ENCODE peak calls at places on chromosomes 16 and 17, in nine cellular contexts. One of them, this sample, is unnamed.

GRCh38 chr17:18224428-18225120 is 861 bp upstream of the LLGL1 start:
- DNase-seq in A549: no peak
- DNase-seq in SK-N-SH: peak; percentile 41
- DNase-seq in NB4: no peak
- DNase-seq in HCT116: no peak
- DNase-seq in WTC11: peak; percentile 82
- DNase-seq in GM12878: no peak
- DNase-seq in endothelial cell of umbilical vein: no peak
- DNase-seq in H1: peak; percentile 85
- DNase-seq in this sample: peak; percentile 46

GRCh38 chr17:18151290-18151689 is 32.3 kb upstream of the ALKBH5 start:
- DNase-seq in A549: no peak
- DNase-seq in SK-N-SH: no peak
- DNase-seq in NB4: no peak
- DNase-seq in HCT116: no peak
- DNase-seq in WTC11: no peak
- DNase-seq in GM12878: no peak
- DNase-seq in endothelial cell of umbilical vein: no peak
- DNase-seq in H1: no peak
- DNase-seq in this sample: no peak

GRCh38 chr16:2090819-2091721 is 43.3 kb downstream of the TSC2 start:
- DNase-seq in A549: peak; percentile 66
- DNase-seq in SK-N-SH: peak; percentile 75
- DNase-seq in NB4: no peak
- DNase-seq in HCT116: peak; percentile 66
- DNase-seq in WTC11: peak; percentile 95
- DNase-seq in GM12878: no peak
- DNase-seq in endothelial cell of umbilical vein: peak; percentile 77
- DNase-seq in H1: peak; percentile 97
- DNase-seq in this sample: no peak

GRCh38 chr17:1710807-1711553 is 803 bp upstream of the TLCD2 start:
- DNase-seq in A549: peak; percentile 45
- DNase-seq in SK-N-SH: no peak
- DNase-seq in NB4: no peak
- DNase-seq in HCT116: no peak
- DNase-seq in WTC11: peak; percentile 45
- DNase-seq in GM12878: no peak
- DNase-seq in endothelial cell of umbilical vein: peak; percentile 21
- DNase-seq in H1: peak; percentile 61
- DNase-seq in this sample: no peak

GRCh38 chr17:60139438-60140285 is 10.1 kb upstream of the CA4 start:
- DNase-seq in A549: peak; percentile 68
- DNase-seq in SK-N-SH: no peak
- DNase-seq in NB4: peak; percentile 64
- DNase-seq in HCT116: peak; percentile 12
- DNase-seq in WTC11: peak; percentile 84
- DNase-seq in GM12878: no peak
- DNase-seq in endothelial cell of umbilical vein: peak; percentile 54
- DNase-seq in H1: peak; percentile 92
- DNase-seq in this sample: peak; percentile 47

GRCh38 chr17:42285346-42286050 is 2.8 kb upstream of the STAT5A start:
- DNase-seq in A549: no peak
- DNase-seq in SK-N-SH: no peak
- DNase-seq in NB4: no peak
- DNase-seq in HCT116: no peak
- DNase-seq in WTC11: no peak
- DNase-seq in GM12878: no peak
- DNase-seq in endothelial cell of umbilical vein: no peak
- DNase-seq in H1: no peak
- DNase-seq in this sample: no peak

GRCh38 chr16:65070831-65071230 is 51.0 kb downstream of the CDH11 start:
- DNase-seq in A549: peak; percentile 87
- DNase-seq in SK-N-SH: peak; percentile 15
- DNase-seq in NB4: peak; percentile 27
- DNase-seq in HCT116: no peak
- DNase-seq in WTC11: no peak
- DNase-seq in GM12878: no peak
- DNase-seq in endothelial cell of umbilical vein: peak; percentile 82
- DNase-seq in H1: no peak
- DNase-seq in this sample: peak; percentile 70

GRCh38 chr17:59853168-59853918 is 39.4 kb downstream of the TUBD1 start:
- DNase-seq in A549: peak; percentile 100
- DNase-seq in SK-N-SH: peak; percentile 44
- DNase-seq in NB4: peak; percentile 40
- DNase-seq in HCT116: no peak
- DNase-seq in WTC11: peak; percentile 56
- DNase-seq in GM12878: no peak
- DNase-seq in endothelial cell of umbilical vein: peak; percentile 85
- DNase-seq in H1: no peak
- DNase-seq in this sample: peak; percentile 99

GRCh38 chr16:54689072-54689471 is 241.6 kb upstream of the IRX5 start:
- DNase-seq in A549: no peak
- DNase-seq in SK-N-SH: no peak
- DNase-seq in NB4: no peak
- DNase-seq in HCT116: no peak
- DNase-seq in WTC11: no peak
- DNase-seq in GM12878: no peak
- DNase-seq in endothelial cell of umbilical vein: no peak
- DNase-seq in H1: no peak
- DNase-seq in this sample: no peak

GRCh38 chr16:87560428-87561199 is 41.7 kb upstream of the JPH3 start:
- DNase-seq in A549: peak; percentile 83
- DNase-seq in SK-N-SH: peak; percentile 85
- DNase-seq in NB4: peak; percentile 59
- DNase-seq in HCT116: peak; percentile 93
- DNase-seq in WTC11: peak; percentile 93
- DNase-seq in GM12878: no peak
- DNase-seq in endothelial cell of umbilical vein: no peak
- DNase-seq in H1: peak; percentile 91
- DNase-seq in this sample: no peak

GRCh38 chr16:48611329-48612137 is 1.6 kb upstream of the N4BP1 start:
- DNase-seq in A549: peak; percentile 26
- DNase-seq in SK-N-SH: no peak
- DNase-seq in NB4: peak; percentile 53
- DNase-seq in HCT116: no peak
- DNase-seq in WTC11: peak; percentile 21
- DNase-seq in GM12878: peak; percentile 58
- DNase-seq in endothelial cell of umbilical vein: no peak
- DNase-seq in H1: no peak
- DNase-seq in this sample: peak; percentile 79

DNA sequence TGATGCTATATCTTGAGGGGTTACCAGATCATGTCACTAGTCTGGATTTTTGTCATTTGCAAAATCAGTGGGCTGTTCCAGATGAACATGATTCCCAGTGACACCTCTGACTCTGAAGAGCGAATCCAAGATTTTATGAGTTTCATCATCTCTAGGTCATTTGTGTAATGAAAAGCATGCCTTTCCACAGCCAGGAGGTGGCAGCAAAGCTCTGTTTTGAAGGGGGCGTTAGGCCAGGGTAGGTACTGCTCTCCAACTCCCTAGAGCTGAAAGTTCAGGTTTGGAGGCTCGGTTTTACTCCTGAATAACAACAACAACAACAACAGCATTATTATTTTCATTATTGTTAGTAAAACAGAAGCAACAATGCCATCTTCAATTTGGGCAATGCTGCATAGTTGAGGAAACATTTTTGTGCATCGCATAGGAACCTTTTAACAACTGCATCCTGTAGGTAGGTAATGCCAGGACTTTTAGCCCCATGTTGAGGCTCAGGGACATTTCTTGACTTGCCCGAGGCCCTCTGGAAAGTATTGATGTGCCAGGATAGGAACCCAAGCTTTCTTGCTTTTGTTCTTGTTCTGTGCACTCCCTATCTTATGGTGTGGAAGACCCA is 77.0 kb downstream of the MYH13 start:
- DNase-seq in A549: peak; percentile 70
- DNase-seq in SK-N-SH: peak; percentile 49
- DNase-seq in NB4: peak; percentile 77
- DNase-seq in HCT116: peak; percentile 65
- DNase-seq in WTC11: peak; percentile 80
- DNase-seq in GM12878: peak; percentile 21
- DNase-seq in endothelial cell of umbilical vein: no peak
- DNase-seq in H1: peak; percentile 81
- DNase-seq in this sample: peak; percentile 52
- TF ChIP-seq MAX in A549: no peak
- TF ChIP-seq MAX in SK-N-SH: no peak
- TF ChIP-seq MAX in NB4: peak; percentile 44
- TF ChIP-seq MAX in HCT116: no peak
- TF ChIP-seq MAX in WTC11: no peak
- TF ChIP-seq MAX in GM12878: no peak
- TF ChIP-seq MAX in endothelial cell of umbilical vein: no peak
- TF ChIP-seq MAX in H1: no peak
- TF ChIP-seq MAX in this sample: no peak

GRCh38 chr17:82433560-82434215 is 15.3 kb upstream of the OGFOD3 start:
- DNase-seq in A549: no peak
- DNase-seq in SK-N-SH: no peak
- DNase-seq in NB4: no peak
- DNase-seq in HCT116: no peak
- DNase-seq in WTC11: no peak
- DNase-seq in GM12878: no peak
- DNase-seq in endothelial cell of umbilical vein: no peak
- DNase-seq in H1: no peak
- DNase-seq in this sample: no peak

GRCh38 chr17:82435601-82436583 is 14.7 kb downstream of the CYBC1 start:
- DNase-seq in A549: no peak
- DNase-seq in SK-N-SH: no peak
- DNase-seq in NB4: no peak
- DNase-seq in HCT116: no peak
- DNase-seq in WTC11: no peak
- DNase-seq in GM12878: no peak
- DNase-seq in endothelial cell of umbilical vein: no peak
- DNase-seq in H1: no peak
- DNase-seq in this sample: no peak

GRCh38 chr17:82432017-82432416 is 13.6 kb upstream of the OGFOD3 start:
- DNase-seq in A549: no peak
- DNase-seq in SK-N-SH: no peak
- DNase-seq in NB4: no peak
- DNase-seq in HCT116: no peak
- DNase-seq in WTC11: no peak
- DNase-seq in GM12878: no peak
- DNase-seq in endothelial cell of umbilical vein: no peak
- DNase-seq in H1: no peak
- DNase-seq in this sample: no peak

GRCh38 chr17:82435103-82435502 is 15.4 kb downstream of the CYBC1 start:
- DNase-seq in A549: no peak
- DNase-seq in SK-N-SH: no peak
- DNase-seq in NB4: no peak
- DNase-seq in HCT116: no peak
- DNase-seq in WTC11: no peak
- DNase-seq in GM12878: no peak
- DNase-seq in endothelial cell of umbilical vein: no peak
- DNase-seq in H1: no peak
- DNase-seq in this sample: no peak

DNA sequence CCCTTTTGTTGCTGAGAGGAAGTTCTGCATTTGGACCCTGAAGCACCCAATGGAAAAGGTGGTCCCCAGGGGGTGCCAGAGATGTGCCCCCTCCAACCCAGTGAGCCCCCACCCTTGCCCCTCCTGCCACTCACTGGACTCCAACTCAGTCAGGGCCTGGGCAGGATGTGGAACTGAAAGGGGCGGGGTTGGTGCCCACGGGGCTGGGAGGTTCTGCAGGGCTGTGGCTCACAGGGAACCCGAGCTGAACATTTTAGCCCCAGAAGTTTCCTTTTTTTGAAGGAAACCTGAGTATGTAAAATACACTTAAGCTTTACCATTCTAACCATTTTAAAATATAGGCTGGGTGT is 15.8 kb upstream of the OGFOD3 start:
- DNase-seq in A549: no peak
- DNase-seq in SK-N-SH: no peak
- DNase-seq in NB4: no peak
- DNase-seq in HCT116: no peak
- DNase-seq in WTC11: no peak
- DNase-seq in GM12878: no peak
- DNase-seq in endothelial cell of umbilical vein: no peak
- DNase-seq in H1: no peak
- DNase-seq in this sample: no peak
- TF ChIP-seq MAX in A549: no peak
- TF ChIP-seq MAX in SK-N-SH: no peak
- TF ChIP-seq MAX in NB4: no peak
- TF ChIP-seq MAX in HCT116: no peak
- TF ChIP-seq MAX in WTC11: no peak
- TF ChIP-seq MAX in GM12878: no peak
- TF ChIP-seq MAX in endothelial cell of umbilical vein: no peak
- TF ChIP-seq MAX in H1: no peak
- TF ChIP-seq MAX in this sample: no peak

DNA sequence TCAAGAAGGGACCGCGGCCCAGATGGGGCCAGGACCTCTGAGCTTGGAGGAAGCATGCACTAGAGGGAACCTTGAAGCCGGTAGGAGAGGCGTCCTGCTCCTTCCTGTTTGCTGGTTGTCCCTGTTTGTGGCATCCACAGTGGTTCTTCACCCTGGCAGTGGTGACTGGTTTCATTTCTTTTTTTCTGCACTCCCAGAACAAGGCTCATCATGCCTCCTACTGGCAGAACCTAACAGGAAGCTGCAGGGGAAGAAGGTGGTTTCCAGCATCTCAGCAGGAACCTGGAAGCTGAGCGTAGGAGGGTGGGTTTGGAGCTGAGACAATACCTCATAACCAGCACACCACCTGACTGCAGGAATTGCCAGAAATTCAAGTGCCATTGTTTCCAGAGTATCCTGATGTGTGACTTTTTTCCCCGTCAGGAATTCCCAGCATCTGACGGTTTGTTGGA is 5.8 kb downstream of the TMEM231 start:
- DNase-seq in A549: peak; percentile 61
- DNase-seq in SK-N-SH: no peak
- DNase-seq in NB4: peak; percentile 79
- DNase-seq in HCT116: no peak
- DNase-seq in WTC11: peak; percentile 62
- DNase-seq in GM12878: peak; percentile 69
- DNase-seq in endothelial cell of umbilical vein: peak; percentile 52
- DNase-seq in H1: no peak
- DNase-seq in this sample: peak; percentile 58
- TF ChIP-seq MAX in A549: no peak
- TF ChIP-seq MAX in SK-N-SH: no peak
- TF ChIP-seq MAX in NB4: no peak
- TF ChIP-seq MAX in HCT116: no peak
- TF ChIP-seq MAX in WTC11: no peak
- TF ChIP-seq MAX in GM12878: no peak
- TF ChIP-seq MAX in endothelial cell of umbilical vein: no peak
- TF ChIP-seq MAX in H1: peak; percentile 25
- TF ChIP-seq MAX in this sample: no peak

DNA sequence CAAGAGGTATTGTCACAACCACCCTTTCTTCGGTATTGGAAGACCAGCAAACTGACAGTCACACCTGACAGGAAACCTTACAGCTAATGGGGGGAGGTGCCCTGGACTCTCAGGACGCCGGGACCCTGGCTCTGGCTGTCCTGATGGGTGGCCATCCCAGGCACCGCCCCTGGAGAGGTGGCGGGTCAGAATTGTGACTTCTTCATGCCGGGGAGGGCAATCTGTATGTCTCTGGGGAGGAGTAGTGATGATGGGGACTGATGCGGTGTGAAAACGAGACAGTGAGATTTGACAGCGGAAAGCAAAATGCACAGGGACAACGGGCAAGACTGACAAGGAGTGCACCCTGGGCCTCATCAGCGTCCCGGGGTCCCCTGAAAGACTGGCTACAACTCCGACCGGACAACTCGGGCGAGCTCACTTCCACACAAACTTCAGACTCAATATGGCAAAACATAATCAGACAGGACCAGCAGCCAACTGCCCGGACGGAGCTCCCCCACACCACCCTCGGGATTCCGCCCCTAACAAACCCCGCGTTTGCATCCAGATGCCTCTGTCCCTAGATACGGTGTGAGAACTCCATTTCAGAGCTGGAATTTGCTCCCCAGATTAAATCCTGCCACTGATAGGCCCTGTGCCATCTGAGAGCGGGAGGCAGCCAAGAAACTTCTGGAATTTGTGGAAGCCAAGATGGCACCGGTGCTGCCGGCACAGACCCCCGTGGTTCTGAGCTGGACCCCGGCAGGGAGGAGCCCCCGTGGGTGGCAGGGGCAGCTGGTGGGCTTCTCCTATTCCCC is 83.6 kb upstream of the CREBBP start:
- DNase-seq in A549: no peak
- DNase-seq in SK-N-SH: no peak
- DNase-seq in NB4: no peak
- DNase-seq in HCT116: no peak
- DNase-seq in WTC11: no peak
- DNase-seq in GM12878: no peak
- DNase-seq in endothelial cell of umbilical vein: no peak
- DNase-seq in H1: no peak
- DNase-seq in this sample: no peak
- TF ChIP-seq MAX in A549: no peak
- TF ChIP-seq MAX in SK-N-SH: no peak
- TF ChIP-seq MAX in NB4: no peak
- TF ChIP-seq MAX in HCT116: no peak
- TF ChIP-seq MAX in WTC11: no peak
- TF ChIP-seq MAX in GM12878: no peak
- TF ChIP-seq MAX in endothelial cell of umbilical vein: no peak
- TF ChIP-seq MAX in H1: no peak
- TF ChIP-seq MAX in this sample: no peak